ENCODE peak calls at places on chromosomes 7 and 10, in six cellular contexts. One of them, this sample, is unnamed.

GRCh38 chr7:6271091-6271658 is 1.2 kb downstream of the CYTH3 start:
- DNase-seq in SJCRH30: no peak
- DNase-seq in endothelial cell of umbilical vein: peak; percentile 61
- DNase-seq in SJSA1: peak; percentile 62
- DNase-seq in left lung: peak; percentile 57
- DNase-seq in suprapubic skin: peak; percentile 74
- DNase-seq in this sample: peak; percentile 53

GRCh38 chr7:85612514-85612913 is 425.7 kb upstream of the SEMA3D start:
- DNase-seq in SJCRH30: no peak
- DNase-seq in endothelial cell of umbilical vein: no peak
- DNase-seq in SJSA1: no peak
- DNase-seq in left lung: no peak
- DNase-seq in suprapubic skin: no peak
- DNase-seq in this sample: no peak

GRCh38 chr10:12699258-12699700 is 302.2 kb downstream of the CCDC3 start:
- DNase-seq in SJCRH30: no peak
- DNase-seq in endothelial cell of umbilical vein: peak; percentile 81
- DNase-seq in SJSA1: no peak
- DNase-seq in left lung: peak; percentile 41
- DNase-seq in suprapubic skin: no peak
- DNase-seq in this sample: no peak

GRCh38 chr10:122113161-122113944 is 124.4 kb downstream of the TACC2 start:
- DNase-seq in SJCRH30: peak; percentile 84
- DNase-seq in endothelial cell of umbilical vein: peak; percentile 77
- DNase-seq in SJSA1: peak; percentile 82
- DNase-seq in left lung: peak; percentile 73
- DNase-seq in suprapubic skin: peak; percentile 86
- DNase-seq in this sample: peak; percentile 73

GRCh38 chr10:117075064-117075463 is 63.0 kb downstream of the VAX1 start:
- DNase-seq in SJCRH30: no peak
- DNase-seq in endothelial cell of umbilical vein: no peak
- DNase-seq in SJSA1: no peak
- DNase-seq in left lung: no peak
- DNase-seq in suprapubic skin: no peak
- DNase-seq in this sample: no peak

GRCh38 chr7:69817835-69818646 is 219.8 kb downstream of the AUTS2 start:
- DNase-seq in SJCRH30: no peak
- DNase-seq in endothelial cell of umbilical vein: no peak
- DNase-seq in SJSA1: no peak
- DNase-seq in left lung: no peak
- DNase-seq in suprapubic skin: no peak
- DNase-seq in this sample: no peak

GRCh38 chr7:127751062-127751722 is 99.2 kb downstream of the SND1 start:
- DNase-seq in SJCRH30: no peak
- DNase-seq in endothelial cell of umbilical vein: no peak
- DNase-seq in SJSA1: no peak
- DNase-seq in left lung: no peak
- DNase-seq in suprapubic skin: no peak
- DNase-seq in this sample: no peak

GRCh38 chr7:44561481-44561880 is 12.2 kb downstream of the DDX56 start:
- DNase-seq in SJCRH30: no peak
- DNase-seq in endothelial cell of umbilical vein: no peak
- DNase-seq in SJSA1: no peak
- DNase-seq in left lung: no peak
- DNase-seq in suprapubic skin: no peak
- DNase-seq in this sample: no peak

GRCh38 chr7:22561356-22561755 is 61.4 kb upstream of the STEAP1B start:
- DNase-seq in SJCRH30: peak; percentile 89
- DNase-seq in endothelial cell of umbilical vein: peak; percentile 96
- DNase-seq in SJSA1: peak; percentile 94
- DNase-seq in left lung: peak; percentile 71
- DNase-seq in suprapubic skin: peak; percentile 81
- DNase-seq in this sample: peak; percentile 75

GRCh38 chr10:12709516-12709915 is 292.0 kb downstream of the CCDC3 start:
- DNase-seq in SJCRH30: no peak
- DNase-seq in endothelial cell of umbilical vein: peak; percentile 52
- DNase-seq in SJSA1: no peak
- DNase-seq in left lung: no peak
- DNase-seq in suprapubic skin: no peak
- DNase-seq in this sample: no peak

GRCh38 chr10:126171555-126171954 is 216.7 kb downstream of the ADAM12 start:
- DNase-seq in SJCRH30: no peak
- DNase-seq in endothelial cell of umbilical vein: no peak
- DNase-seq in SJSA1: no peak
- DNase-seq in left lung: no peak
- DNase-seq in suprapubic skin: no peak
- DNase-seq in this sample: no peak

GRCh38 chr10:130500251-130501000 is 364.2 kb downstream of the GLRX3 start:
- DNase-seq in SJCRH30: no peak
- DNase-seq in endothelial cell of umbilical vein: no peak
- DNase-seq in SJSA1: no peak
- DNase-seq in left lung: no peak
- DNase-seq in suprapubic skin: no peak
- DNase-seq in this sample: no peak

GRCh38 chr10:116629340-116629739 is 8.6 kb downstream of the PNLIPRP2 start:
- DNase-seq in SJCRH30: no peak
- DNase-seq in endothelial cell of umbilical vein: no peak
- DNase-seq in SJSA1: no peak
- DNase-seq in left lung: no peak
- DNase-seq in suprapubic skin: no peak
- DNase-seq in this sample: no peak

GRCh38 chr10:3879073-3879472 is 94.1 kb upstream of the KLF6 start:
- DNase-seq in SJCRH30: no peak
- DNase-seq in endothelial cell of umbilical vein: no peak
- DNase-seq in SJSA1: no peak
- DNase-seq in left lung: no peak
- DNase-seq in suprapubic skin: no peak
- DNase-seq in this sample: no peak

GRCh38 chr10:76244061-76244686 is 812.8 kb downstream of the LRMDA start:
- DNase-seq in SJCRH30: no peak
- DNase-seq in endothelial cell of umbilical vein: no peak
- DNase-seq in SJSA1: no peak
- DNase-seq in left lung: no peak
- DNase-seq in suprapubic skin: no peak
- DNase-seq in this sample: no peak

GRCh38 chr10:69974551-69975155 is 78.0 kb upstream of the MACROH2A2 start:
- DNase-seq in SJCRH30: no peak
- DNase-seq in endothelial cell of umbilical vein: no peak
- DNase-seq in SJSA1: peak; percentile 75
- DNase-seq in left lung: no peak
- DNase-seq in suprapubic skin: no peak
- DNase-seq in this sample: no peak

GRCh38 chr7:74502216-74502891 is 48.6 kb downstream of the GTF2IRD1 start:
- DNase-seq in SJCRH30: peak; percentile 68
- DNase-seq in endothelial cell of umbilical vein: no peak
- DNase-seq in SJSA1: no peak
- DNase-seq in left lung: no peak
- DNase-seq in suprapubic skin: no peak
- DNase-seq in this sample: peak; percentile 63

GRCh38 chr7:157176771-157177170 is 38.0 kb downstream of the UBE3C start:
- DNase-seq in SJCRH30: no peak
- DNase-seq in endothelial cell of umbilical vein: no peak
- DNase-seq in SJSA1: no peak
- DNase-seq in left lung: no peak
- DNase-seq in suprapubic skin: no peak
- DNase-seq in this sample: no peak

GRCh38 chr7:158498443-158499108 is 89.0 kb downstream of the PTPRN2 start:
- DNase-seq in SJCRH30: no peak
- DNase-seq in endothelial cell of umbilical vein: no peak
- DNase-seq in SJSA1: no peak
- DNase-seq in left lung: no peak
- DNase-seq in suprapubic skin: no peak
- DNase-seq in this sample: no peak

GRCh38 chr10:86753056-86753455 is 3.4 kb upstream of the BMPR1A start:
- DNase-seq in SJCRH30: no peak
- DNase-seq in endothelial cell of umbilical vein: no peak
- DNase-seq in SJSA1: no peak
- DNase-seq in left lung: no peak
- DNase-seq in suprapubic skin: no peak
- DNase-seq in this sample: no peak

GRCh38 chr10:108323274-108323798 is 1158.8 kb upstream of the SORCS1 start:
- DNase-seq in SJCRH30: no peak
- DNase-seq in endothelial cell of umbilical vein: no peak
- DNase-seq in SJSA1: no peak
- DNase-seq in left lung: no peak
- DNase-seq in suprapubic skin: no peak
- DNase-seq in this sample: no peak

GRCh38 chr7:131424219-131424822 is 96.6 kb downstream of the MKLN1 start:
- DNase-seq in SJCRH30: no peak
- DNase-seq in endothelial cell of umbilical vein: peak; percentile 66
- DNase-seq in SJSA1: no peak
- DNase-seq in left lung: no peak
- DNase-seq in suprapubic skin: no peak
- DNase-seq in this sample: no peak

DNA sequence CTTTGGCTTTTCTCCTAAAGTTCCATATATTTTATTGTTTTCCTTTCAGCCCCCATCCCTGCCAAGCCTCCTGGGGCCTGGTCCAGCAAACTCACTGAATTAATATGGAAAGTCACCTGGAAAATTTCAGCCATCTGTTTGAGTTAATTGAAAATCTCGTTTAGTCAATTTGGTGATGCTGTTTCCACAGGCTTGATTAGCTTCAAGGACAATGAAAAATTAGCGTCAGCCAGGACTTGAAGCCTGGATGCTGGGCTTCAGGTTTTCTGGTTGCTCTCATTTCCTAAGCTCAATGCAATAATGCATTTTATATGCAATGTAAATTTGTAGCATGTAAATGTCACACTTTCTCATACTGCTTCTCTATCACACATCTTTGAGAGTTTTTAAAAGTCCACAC is 228.6 kb downstream of the PAXIP1 start:
- DNase-seq in SJCRH30: no peak
- DNase-seq in endothelial cell of umbilical vein: no peak
- DNase-seq in SJSA1: no peak
- DNase-seq in left lung: no peak
- DNase-seq in suprapubic skin: no peak
- DNase-seq in this sample: no peak
- H3K4me1 ChIP-seq in SJCRH30: no peaks in the 10 kb centered on the region
- H3K4me1 ChIP-seq in endothelial cell of umbilical vein: no peaks in the 10 kb centered on the region
- H3K4me1 ChIP-seq in SJSA1: no peaks in the 10 kb centered on the region
- H3K4me1 ChIP-seq in left lung: no peaks in the 10 kb centered on the region
- H3K4me1 ChIP-seq in suprapubic skin: no peaks in the 10 kb centered on the region
- H3K4me1 ChIP-seq in this sample: no peaks in the 10 kb centered on the region

GRCh38 chr7:11742496-11742895 is 89.5 kb downstream of the THSD7A start:
- DNase-seq in SJCRH30: no peak
- DNase-seq in endothelial cell of umbilical vein: peak; percentile 81
- DNase-seq in SJSA1: no peak
- DNase-seq in left lung: no peak
- DNase-seq in suprapubic skin: no peak
- DNase-seq in this sample: no peak
- H3K4me1 ChIP-seq in SJCRH30: no peaks in the 10 kb centered on the region
- H3K4me1 ChIP-seq in endothelial cell of umbilical vein: no peaks in the 10 kb centered on the region
- H3K4me1 ChIP-seq in SJSA1: no peaks in the 10 kb centered on the region
- H3K4me1 ChIP-seq in left lung: no peaks in the 10 kb centered on the region
- H3K4me1 ChIP-seq in suprapubic skin: no peaks in the 10 kb centered on the region
- H3K4me1 ChIP-seq in this sample: no peaks in the 10 kb centered on the region

GRCh38 chr10:29807407-29807806 is 172.6 kb upstream of the SVIL start:
- DNase-seq in SJCRH30: no peak
- DNase-seq in endothelial cell of umbilical vein: peak; percentile 74
- DNase-seq in SJSA1: no peak
- DNase-seq in left lung: no peak
- DNase-seq in suprapubic skin: no peak
- DNase-seq in this sample: no peak

GRCh38 chr10:29810816-29811215 is 176.0 kb upstream of the SVIL start:
- DNase-seq in SJCRH30: no peak
- DNase-seq in endothelial cell of umbilical vein: no peak
- DNase-seq in SJSA1: no peak
- DNase-seq in left lung: no peak
- DNase-seq in suprapubic skin: no peak
- DNase-seq in this sample: no peak

GRCh38 chr10:29805134-29805691 is 170.4 kb upstream of the SVIL start:
- DNase-seq in SJCRH30: peak; percentile 26
- DNase-seq in endothelial cell of umbilical vein: no peak
- DNase-seq in SJSA1: no peak
- DNase-seq in left lung: no peak
- DNase-seq in suprapubic skin: no peak
- DNase-seq in this sample: no peak

GRCh38 chr10:29804025-29804852 is 169.5 kb upstream of the SVIL start:
- DNase-seq in SJCRH30: peak; percentile 88
- DNase-seq in endothelial cell of umbilical vein: peak; percentile 99
- DNase-seq in SJSA1: peak; percentile 89
- DNase-seq in left lung: peak; percentile 61
- DNase-seq in suprapubic skin: no peak
- DNase-seq in this sample: no peak

DNA sequence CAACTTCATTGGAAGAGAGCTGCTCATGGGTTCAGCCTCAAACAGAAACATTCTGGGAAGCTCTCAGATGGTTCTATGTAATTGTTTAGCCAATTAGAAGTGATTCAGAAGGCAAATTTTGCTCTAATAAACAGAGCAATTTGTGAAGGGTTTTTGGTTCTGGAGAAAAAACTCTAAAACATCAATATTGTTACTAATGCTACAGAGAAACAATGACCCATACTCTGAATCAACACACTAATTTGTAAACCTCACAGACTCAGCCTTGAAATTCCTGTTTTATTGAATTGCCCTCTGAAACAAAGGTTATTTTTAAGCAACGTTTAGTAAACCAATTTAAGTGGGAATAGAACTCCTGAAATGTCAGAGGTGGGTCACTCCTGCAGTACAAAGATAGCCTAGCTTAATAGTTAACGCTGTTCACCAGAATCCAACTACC is 171.6 kb upstream of the SVIL start:
- DNase-seq in SJCRH30: no peak
- DNase-seq in endothelial cell of umbilical vein: peak; percentile 12
- DNase-seq in SJSA1: no peak
- DNase-seq in left lung: no peak
- DNase-seq in suprapubic skin: no peak
- DNase-seq in this sample: no peak
- H3K4me1 ChIP-seq in SJCRH30: peaks cover 40% of the 10 kb centered on the region
- H3K4me1 ChIP-seq in endothelial cell of umbilical vein: peaks cover 48% of the 10 kb centered on the region
- H3K4me1 ChIP-seq in SJSA1: peaks cover 54% of the 10 kb centered on the region
- H3K4me1 ChIP-seq in left lung: peaks cover 8% of the 10 kb centered on the region
- H3K4me1 ChIP-seq in suprapubic skin: peaks cover 36% of the 10 kb centered on the region
- H3K4me1 ChIP-seq in this sample: peaks cover 29% of the 10 kb centered on the region

GRCh38 chr10:119595134-119595714 is 1.5 kb downstream of the TIAL1 start:
- DNase-seq in SJCRH30: no peak
- DNase-seq in endothelial cell of umbilical vein: peak; percentile 37
- DNase-seq in SJSA1: no peak
- DNase-seq in left lung: no peak
- DNase-seq in suprapubic skin: no peak
- DNase-seq in this sample: no peak
- H3K4me1 ChIP-seq in SJCRH30: peaks cover 7% of the 10 kb centered on the region
- H3K4me1 ChIP-seq in endothelial cell of umbilical vein: peaks cover 43% of the 10 kb centered on the region
- H3K4me1 ChIP-seq in SJSA1: peaks cover 20% of the 10 kb centered on the region
- H3K4me1 ChIP-seq in left lung: peaks cover 37% of the 10 kb centered on the region
- H3K4me1 ChIP-seq in suprapubic skin: peaks cover 50% of the 10 kb centered on the region
- H3K4me1 ChIP-seq in this sample: peaks cover 66% of the 10 kb centered on the region

This sample was measured in left ventricle myocardium inferior.